ENCODE peak calls at places on chromosomes 13 and 19, in five cellular contexts. E is A549, J is H1, F is HepG2, Z is K562. P is an unnamed sample.

GRCh38 chr13:50387124-50387581 is 371.9 kb downstream of the KCNRG start:
- DNase-seq in E (no peak), J (no peak), F (peak; percentile 25), Z (peak; percentile 25), P (no peak)

GRCh38 chr13:106506286-106506685 is 29.2 kb downstream of the EFNB2 start:
- DNase-seq in E (no peak), J (no peak), F (no peak), Z (no peak), P (no peak)

GRCh38 chr13:27792393-27793218 is at the start of gene GSX1:
- DNase-seq in E (peak; percentile 45), J (peak; percentile 63), F (peak; percentile 18), Z (peak; percentile 17), P (no peak)

GRCh38 chr13:30581582-30581981 is 36.1 kb upstream of the USPL1 start:
- DNase-seq in E (peak; percentile 20), J (no peak), F (peak; percentile 8), Z (no peak), P (no peak)

GRCh38 chr19:12641456-12641855 is 25.1 kb downstream of the MAN2B1 start:
- DNase-seq in E (no peak), J (no peak), F (no peak), Z (no peak), P (no peak)

GRCh38 chr13:32695602-32696250 is 109.5 kb downstream of the PDS5B start:
- DNase-seq in E (no peak), J (no peak), F (no peak), Z (no peak), P (no peak)

GRCh38 chr13:44796597-44797517 is 192.4 kb downstream of the NUFIP1 start:
- DNase-seq in E (no peak), J (no peak), F (no peak), Z (no peak), P (no peak)

GRCh38 chr13:28754698-28755545 is 36.2 kb upstream of the SLC46A3 start:
- DNase-seq in E (peak; percentile 40), J (no peak), F (peak; percentile 11), Z (peak; percentile 20), P (no peak)

GRCh38 chr19:44066305-44066704 is 5.7 kb upstream of the ZNF284 start:
- DNase-seq in E (no peak), J (no peak), F (peak; percentile 42), Z (no peak), P (no peak)

GRCh38 chr13:39105110-39105509 is 66.9 kb downstream of the NHLRC3 start:
- DNase-seq in E (no peak), J (no peak), F (no peak), Z (no peak), P (no peak)

GRCh38 chr19:24159707-24160106 is 72.7 kb downstream of the ZNF254 start:
- DNase-seq in E (peak; percentile 35), J (peak; percentile 2), F (peak; percentile 29), Z (no peak), P (no peak)

GRCh38 chr13:21058361-21058760 is 3.0 kb downstream of the LATS2 start:
- DNase-seq in E (no peak), J (no peak), F (no peak), Z (no peak), P (no peak)

GRCh38 chr19:38701455-38702063 is 42.7 kb downstream of the CAPN12 start:
- DNase-seq in E (no peak), J (no peak), F (peak; percentile 93), Z (no peak), P (no peak)

DNA sequence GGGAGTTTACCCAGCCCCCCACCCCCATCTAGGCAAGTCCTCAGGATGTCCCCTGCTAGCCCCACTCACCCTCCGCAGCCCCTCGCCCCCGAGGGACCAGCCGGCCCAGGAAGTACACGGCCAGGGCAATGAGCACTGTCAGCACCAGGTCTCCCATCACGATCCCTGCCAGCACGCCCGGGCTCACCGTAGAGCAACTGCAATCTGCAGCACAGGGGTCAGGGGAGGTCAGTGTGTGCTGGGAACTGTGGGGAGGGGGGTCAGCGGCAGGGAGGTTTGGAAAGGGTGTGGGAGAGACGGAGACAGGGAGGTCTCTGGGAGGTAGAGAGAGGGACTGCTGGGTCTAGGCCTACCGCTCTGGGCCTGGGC is 734 bp downstream of the TYROBP start:
- DNase-seq in E (no peak), J (no peak), F (no peak), Z (no peak), P (no peak)
- TF ChIP-seq HDAC2 in E (no peak), J (no peak), F (no peak), Z (no peak), P (no peak)

DNA sequence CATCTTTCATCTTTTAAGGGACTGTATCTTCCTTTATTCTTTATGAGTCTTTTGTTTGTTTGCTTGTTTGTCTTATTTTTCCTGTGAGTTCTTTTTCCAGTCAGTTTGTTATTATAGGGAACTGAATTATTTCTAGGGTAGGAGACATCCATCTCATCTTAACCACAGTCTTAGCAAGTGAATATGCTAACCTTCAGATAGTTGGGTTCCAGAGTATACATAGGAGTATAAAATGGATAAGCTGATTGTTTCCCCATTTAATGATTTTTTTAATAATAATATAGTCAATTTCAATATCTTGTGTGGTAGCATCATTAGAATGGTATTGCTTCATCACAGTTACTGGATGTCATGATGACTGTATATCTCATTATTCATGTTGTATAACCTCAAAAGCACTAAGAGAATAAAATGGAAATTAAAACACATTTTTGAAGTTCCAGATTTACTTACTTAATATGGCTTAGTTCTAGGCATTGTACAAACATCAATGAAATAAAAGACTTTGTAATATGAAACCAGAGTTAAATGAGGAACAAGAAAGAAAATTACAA is 33.0 kb downstream of the GPC6 start:
- DNase-seq in E (no peak), J (no peak), F (no peak), Z (no peak), P (no peak)
- H3K4me1 ChIP-seq in E (peaks cover 32% of the 10 kb centered on the region), J (peaks cover 4% of the 10 kb centered on the region), F (peaks cover 14% of the 10 kb centered on the region), Z (no peaks in the 10 kb centered on the region), P (no peaks in the 10 kb centered on the region)

GRCh38 chr19:1457031-1457739 is 7.3 kb downstream of the APC2 start:
- DNase-seq in E (no peak), J (no peak), F (no peak), Z (no peak), P (no peak)
- TF ChIP-seq HDAC2 in E (no peak), J (no peak), F (no peak), Z (no peak), P (no peak)

GRCh38 chr13:114054269-114054668 is 78.2 kb downstream of the RASA3 start:
- DNase-seq in E (no peak), J (no peak), F (no peak), Z (peak; percentile 87), P (no peak)

GRCh38 chr13:114054830-114055439 is 77.5 kb downstream of the RASA3 start:
- DNase-seq in E (no peak), J (no peak), F (no peak), Z (no peak), P (no peak)

GRCh38 chr13:114055766-114056165 is 76.7 kb downstream of the RASA3 start:
- DNase-seq in E (no peak), J (no peak), F (no peak), Z (no peak), P (no peak)

GRCh38 chr13:114050536-114051450 is 76.9 kb upstream of the C13orf46 start:
- DNase-seq in E (no peak), J (no peak), F (no peak), Z (no peak), P (no peak)

DNA sequence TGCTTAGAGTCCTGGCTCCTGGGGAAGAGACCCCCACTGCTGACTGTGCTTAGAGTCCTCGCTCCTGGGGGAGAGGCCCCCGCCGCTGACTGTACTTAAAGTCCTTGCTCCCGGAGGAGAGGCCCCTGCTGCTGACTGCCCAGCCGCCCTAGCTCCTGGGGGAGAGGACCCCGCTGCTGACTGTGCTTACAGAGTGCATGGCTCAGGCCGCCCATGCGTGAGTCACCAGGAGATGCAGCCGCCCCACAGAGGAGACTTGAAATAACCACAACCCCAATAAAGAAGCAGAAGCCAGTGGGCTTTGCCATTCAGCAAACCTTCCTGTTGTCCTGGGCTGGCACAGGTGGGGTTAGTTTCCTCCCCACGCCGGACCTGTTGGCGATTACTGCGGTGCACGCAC is 79.2 kb upstream of the C13orf46 start:
- DNase-seq in E (no peak), J (no peak), F (no peak), Z (no peak), P (no peak)
- H3K4me1 ChIP-seq in E (no peaks in the 10 kb centered on the region), J (peaks cover 5% of the 10 kb centered on the region), F (no peaks in the 10 kb centered on the region), Z (peaks cover 4% of the 10 kb centered on the region), P (peaks cover 16% of the 10 kb centered on the region)

GRCh38 chr19:28148554-28148953 is 1064.4 kb downstream of the UQCRFS1 start:
- DNase-seq in E (no peak), J (no peak), F (no peak), Z (no peak), P (no peak)
- TF ChIP-seq HDAC2 in E (no peak), J (no peak), F (no peak), Z (no peak), P (no peak)

DNA sequence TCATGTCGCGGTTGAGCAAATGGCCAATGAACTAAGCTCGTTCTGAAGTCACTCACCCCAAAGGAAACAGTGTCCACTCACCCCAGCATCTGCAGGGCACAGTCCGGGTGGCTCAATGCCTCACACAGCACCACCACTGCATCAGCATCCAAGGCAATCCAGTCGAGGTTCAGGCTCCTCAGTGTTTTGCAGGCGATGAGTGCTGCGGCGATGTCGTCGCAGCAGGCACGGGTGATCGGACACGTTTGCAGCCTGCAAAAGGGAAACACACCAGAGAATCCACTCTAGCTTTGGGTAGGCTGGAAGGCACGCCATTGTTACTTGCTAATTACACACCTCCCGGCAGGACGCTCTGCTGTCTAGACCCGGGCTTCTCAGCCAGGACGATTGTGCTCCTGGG is 26.5 kb downstream of the NLRP9 start:
- DNase-seq in E (no peak), J (no peak), F (no peak), Z (no peak), P (no peak)
- H3K4me1 ChIP-seq in E (no peaks in the 10 kb centered on the region), J (no peaks in the 10 kb centered on the region), F (no peaks in the 10 kb centered on the region), Z (no peaks in the 10 kb centered on the region), P (no peaks in the 10 kb centered on the region)

GRCh38 chr13:80339578-80339840 is 1.4 kb downstream of the SPRY2 start:
- DNase-seq in E (no peak), J (no peak), F (no peak), Z (no peak), P (no peak)
- TF ChIP-seq HDAC2 in E (no peak), J (no peak), F (no peak), Z (no peak), P (no peak)